ENCODE peak calls at places on chromosome 12, in four cellular contexts. A is transverse colon, Z is heart left ventricle, T is esophagus squamous epithelium. G is an unnamed sample.

GRCh38 chr12:107549786-107550480 is 135.7 kb upstream of the PWP1 start:
- DNase-seq in Z (no peak), A (peak; percentile 42), T (no peak), G (no peak)

GRCh38 chr12:112627851-112628250 is 163.7 kb upstream of the RPH3A start:
- DNase-seq in T (no peak), Z (no peak), A (no peak), G (no peak)

GRCh38 chr12:92098594-92099370 is 46.9 kb downstream of the BTG1 start:
- DNase-seq in A (no peak), T (no peak), Z (no peak), G (no peak)

GRCh38 chr12:51593539-51593938 is 2.5 kb downstream of the SCN8A start:
- DNase-seq in Z (no peak), T (no peak), A (peak; percentile 17), G (peak; percentile 39)

GRCh38 chr12:39872425-39872824 is 233.5 kb downstream of the SLC2A13 start:
- DNase-seq in Z (no peak), A (no peak), T (no peak), G (no peak)

GRCh38 chr12:105433804-105434203 is 103.3 kb downstream of the C12orf75 start:
- DNase-seq in T (no peak), Z (no peak), A (no peak), G (no peak)

GRCh38 chr12:131872154-131873046 is 22.0 kb upstream of the ULK1 start:
- DNase-seq in Z (no peak), A (no peak), T (no peak), G (no peak)

GRCh38 chr12:31233061-31233730 is 92.8 kb downstream of the SINHCAF start:
- DNase-seq in Z (no peak), T (no peak), A (no peak), G (no peak)

GRCh38 chr12:10453144-10453543 is at the start of gene KLRC1:
- DNase-seq in T (no peak), A (no peak), Z (no peak), G (no peak)

GRCh38 chr12:1993341-1993740 is 10.9 kb downstream of the DCP1B start:
- DNase-seq in A (no peak), Z (no peak), T (no peak), G (no peak)

GRCh38 chr12:107670999-107671643 is 14.5 kb upstream of the PWP1 start:
- DNase-seq in A (peak; percentile 27), T (no peak), Z (no peak), G (no peak)

GRCh38 chr12:132284071-132284492 is 45.3 kb downstream of the GALNT9 start:
- DNase-seq in Z (no peak), T (no peak), A (no peak), G (peak; percentile 25)

GRCh38 chr12:68627673-68628319 is 17.1 kb downstream of the RAP1B start:
- DNase-seq in Z (no peak), T (no peak), A (no peak), G (no peak)

GRCh38 chr12:119512772-119513497 is 80.6 kb upstream of the TMEM233 start:
- DNase-seq in Z (no peak), T (no peak), A (no peak), G (no peak)

GRCh38 chr12:81294325-81295190 is 216.7 kb downstream of the ACSS3 start:
- DNase-seq in T (no peak), Z (no peak), A (no peak), G (no peak)

GRCh38 chr12:129773170-129773493 is 130.7 kb downstream of the TMEM132D start:
- DNase-seq in Z (no peak), A (no peak), T (no peak), G (no peak)

GRCh38 chr12:91854725-91855124 is 290.9 kb downstream of the BTG1 start:
- DNase-seq in Z (no peak), T (no peak), A (no peak), G (no peak)

GRCh38 chr12:28700161-28700560 is 448.9 kb upstream of the FAR2 start:
- DNase-seq in Z (no peak), T (no peak), A (no peak), G (no peak)

GRCh38 chr12:59972941-59973340 is 377.1 kb downstream of the SLC16A7 start:
- DNase-seq in Z (no peak), T (no peak), A (no peak), G (no peak)

GRCh38 chr12:9760699-9761406 is at the start of gene CD69:
- DNase-seq in A (peak; percentile 71), T (no peak), Z (no peak), G (no peak)

GRCh38 chr12:49783917-49784676 is 42.7 kb downstream of the TMBIM6 start:
- DNase-seq in T (no peak), A (no peak), Z (no peak), G (no peak)

GRCh38 chr12:68871899-68872298 is 61.1 kb downstream of the CPM start:
- DNase-seq in T (no peak), A (no peak), Z (no peak), G (no peak)

GRCh38 chr12:11130999-11131398 is 3.4 kb downstream of the TAS2R30 start:
- DNase-seq in A (no peak), Z (no peak), T (no peak), G (no peak)

GRCh38 chr12:112937741-112938719 is at the start of gene OAS3:
- DNase-seq in A (peak; percentile 90), T (no peak), Z (peak; percentile 90), G (peak; percentile 96)

GRCh38 chr12:49049566-49050224 is 10.9 kb downstream of the KMT2D start:
- DNase-seq in A (no peak), Z (peak; percentile 22), T (no peak), G (no peak)

GRCh38 chr12:27504506-27504905 is 19.5 kb upstream of the PPFIBP1 start:
- DNase-seq in A (no peak), T (no peak), Z (no peak), G (no peak)

GRCh38 chr12:6754406-6754805 is 1.5 kb upstream of the MLF2 start:
- DNase-seq in Z (peak; percentile 23), A (no peak), T (no peak), G (no peak)

GRCh38 chr12:101829639-101830390 is 944 bp downstream of the GNPTAB start:
- DNase-seq in Z (no peak), A (no peak), T (no peak), G (no peak)

GRCh38 chr12:106840217-106840616 is 65.7 kb downstream of the RIC8B start:
- DNase-seq in T (no peak), A (no peak), Z (no peak), G (no peak)

GRCh38 chr12:24596768-24597388 is 352.0 kb downstream of the BCAT1 start:
- DNase-seq in Z (no peak), A (no peak), T (no peak), G (no peak)

GRCh38 chr12:58882796-58883195 is 37.5 kb downstream of the LRIG3 start:
- DNase-seq in T (no peak), Z (no peak), A (no peak), G (no peak)

GRCh38 chr12:52813885-52814709 is at the start of gene KRT4:
- DNase-seq in A (no peak), T (no peak), Z (no peak), G (no peak)

GRCh38 chr12:119659289-119659897 is 8.5 kb upstream of the PRKAB1 start:
- DNase-seq in A (peak; percentile 47), T (no peak), Z (no peak), G (no peak)

GRCh38 chr12:66600805-66601392 is 78.0 kb downstream of the GRIP1 start:
- DNase-seq in Z (no peak), A (no peak), T (no peak), G (no peak)

GRCh38 chr12:74732801-74733200 is 195.2 kb downstream of the ATXN7L3B start:
- DNase-seq in Z (no peak), T (no peak), A (no peak), G (no peak)

GRCh38 chr12:14238224-14238792 is 127.2 kb upstream of the ATF7IP start:
- DNase-seq in Z (no peak), A (no peak), T (no peak), G (no peak)

GRCh38 chr12:75323663-75324062 is 6.5 kb downstream of the CAPS2 start:
- DNase-seq in Z (no peak), A (no peak), T (no peak), G (no peak)

GRCh38 chr12:46370380-46370734 is 2.2 kb downstream of the SLC38A2 start:
- DNase-seq in Z (no peak), T (no peak), A (no peak), G (no peak)
- H3K4me3 ChIP-seq in Z (peak overlapping the region; percentile 79), T (peak overlapping the region; percentile 90), A (peak overlapping the region; percentile 99), G (peak overlapping the region; percentile 87)

GRCh38 chr12:79933043-79933442 is 1.9 kb downstream of the PPP1R12A start:
- DNase-seq in A (no peak), Z (no peak), T (no peak), G (no peak)

GRCh38 chr12:79933580-79934264 is 1.2 kb downstream of the PPP1R12A start:
- DNase-seq in A (peak; percentile 11), T (no peak), Z (no peak), G (no peak)

GRCh38 chr12:79934309-79935020 is 432 bp downstream of the PPP1R12A start:
- DNase-seq in Z (no peak), T (no peak), A (no peak), G (no peak)

GRCh38 chr12:79935021-79935623 is at the start of gene PPP1R12A:
- DNase-seq in A (peak; percentile 97), T (peak; percentile 88), Z (peak; percentile 98), G (peak; percentile 98)

GRCh38 chr12:79932393-79932792 is 2.5 kb downstream of the PPP1R12A start:
- DNase-seq in A (no peak), T (no peak), Z (no peak), G (no peak)
- H3K4me3 ChIP-seq in A (peak overlapping the region; percentile 86), T (peak overlapping the region; percentile 68), Z (peak overlapping the region; percentile 95), G (peak overlapping the region; percentile 76)

GRCh38 chr12:16606117-16606200 is at the start of gene LMO3:
- DNase-seq in T (no peak), A (no peak), Z (no peak), G (no peak)

GRCh38 chr12:16607895-16608294 is 1.9 kb upstream of the LMO3 start:
- DNase-seq in A (no peak), Z (no peak), T (no peak), G (no peak)

GRCh38 chr12:16605666-16606116 is 271 bp downstream of the LMO3 start:
- DNase-seq in A (no peak), Z (no peak), T (no peak), G (peak; percentile 66)

GRCh38 chr12:16606201-16606849 is 363 bp upstream of the LMO3 start:
- DNase-seq in Z (peak; percentile 27), A (no peak), T (no peak), G (peak; percentile 61)

DNA sequence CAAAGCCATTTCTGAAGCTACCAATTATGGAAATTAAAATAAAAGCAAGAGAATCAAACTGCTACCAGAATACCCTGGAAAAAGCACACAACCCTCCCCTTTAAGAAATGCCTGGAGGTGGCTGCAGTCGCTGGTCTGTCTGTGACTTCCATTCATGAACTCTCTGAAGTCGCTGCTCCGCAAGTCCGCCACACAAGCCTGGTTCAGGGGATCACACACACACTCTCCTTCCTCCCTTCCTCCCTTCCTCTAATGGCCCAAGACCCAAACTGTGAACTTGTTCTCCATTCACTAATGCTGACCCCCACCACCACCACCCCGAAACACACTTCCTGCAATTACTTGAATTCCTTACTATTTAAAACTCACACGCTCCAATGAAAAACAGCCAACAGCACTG is 974 bp upstream of the LMO3 start:
- DNase-seq in T (no peak), A (no peak), Z (no peak), G (peak; percentile 54)
- H3K4me3 ChIP-seq in T (peak overlapping the region; percentile 44), A (peak overlapping the region; percentile 45), Z (peak overlapping the region; percentile 52), G (peak overlapping the region; percentile 82)

DNA sequence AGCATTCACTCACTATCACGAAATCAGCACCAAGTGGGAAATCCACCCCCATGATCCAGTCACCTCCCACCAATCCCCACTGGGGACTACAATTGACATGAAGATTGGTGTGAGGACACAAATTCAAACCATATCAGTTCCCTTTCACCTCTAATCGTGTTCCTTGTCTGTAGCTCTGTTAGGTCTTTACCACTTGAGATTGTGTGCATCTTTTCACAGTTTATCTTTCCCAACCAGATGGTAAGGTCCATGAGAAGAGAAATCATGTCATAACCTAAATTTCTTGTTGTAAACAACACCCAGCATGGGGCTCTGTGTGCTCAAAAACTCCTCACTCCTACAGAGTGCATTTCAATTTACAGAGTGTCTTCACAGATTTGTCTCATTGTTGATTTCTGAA is 27.1 kb upstream of the PCED1B start:
- DNase-seq in T (no peak), Z (no peak), A (no peak), G (no peak)
- H3K4me3 ChIP-seq in T (no peak overlapping the region), Z (no peak overlapping the region), A (no peak overlapping the region), G (no peak overlapping the region)

G was measured in right cardiac atrium.